ENCODE peak calls at places on chromosome 7, in seven cellular contexts. L is stimulated activated CD8-positive, alpha-beta memory T cell treated with anti-CD3 and anti-CD28 coated beads, Interleukin-4, amount 100 ng/mL, for 4 hours; R is T-cell; Y is osteoblast; O is H9; D is MM.1S; H is CD8-positive, alpha-beta T cell. N is an unnamed sample.

GRCh38 chr7:30635798-30636197 is 41.1 kb downstream of the GARS1 start:
- DNase-seq in L (no peak), R (no peak), Y (no peak), O (no peak), D (no peak), H (no peak), N (no peak)

GRCh38 chr7:73717991-73718405 is 1.5 kb downstream of the STX1A start:
- DNase-seq in L (peak), R (peak), Y (peak), O (no peak), D (no peak), H (peak), N (no peak)

GRCh38 chr7:94410471-94411466 is 16.1 kb downstream of the COL1A2 start:
- DNase-seq in L (no peak), R (no peak), Y (no peak), O (no peak), D (no peak), H (no peak), N (no peak)

GRCh38 chr7:138008588-138009349 is 6.9 kb upstream of the CREB3L2 start:
- DNase-seq in L (no peak), R (no peak), Y (peak), O (peak), D (peak), H (no peak), N (no peak)

GRCh38 chr7:84949067-84949466 is 237.8 kb downstream of the SEMA3D start:
- DNase-seq in L (no peak), R (no peak), Y (no peak), O (no peak), D (no peak), H (no peak), N (no peak)

GRCh38 chr7:6242561-6242960 is 29.9 kb downstream of the CYTH3 start:
- DNase-seq in L (no peak), R (no peak), Y (no peak), O (no peak), D (no peak), H (no peak), N (no peak)

GRCh38 chr7:7536396-7537019 is 835 bp upstream of the COL28A1 start:
- DNase-seq in L (no peak), R (no peak), Y (no peak), O (no peak), D (no peak), H (no peak), N (no peak)

GRCh38 chr7:67788689-67789088 is 792.1 kb downstream of the TYW1 start:
- DNase-seq in L (no peak), R (no peak), Y (no peak), O (no peak), D (no peak), H (no peak), N (no peak)